ENCODE peak calls at places on chromosomes 1 and 21, in five cellular contexts. Y is upper lobe of right lung, I is foreskin keratinocyte, S is spleen, H is aorta. P is an unnamed sample.
A peak's percentile ranks its signal among the peaks of the same experiment; 100 is the strongest.

GRCh38 chr1:77370588-77371306 is 88.9 kb downstream of the AK5 start:
- DNase-seq in Y (no peak), I (peak; percentile 51), S (no peak), H (no peak), P (peak; percentile 24)

GRCh38 chr21:14550200-14550599 is 4.1 kb upstream of the SAMSN1 start:
- DNase-seq in Y (no peak), I (no peak), S (no peak), H (no peak), P (no peak)

GRCh38 chr1:180360333-180361075 is 130.4 kb downstream of the LHX4 start:
- DNase-seq in Y (no peak), I (peak; percentile 38), S (no peak), H (no peak), P (no peak)

GRCh38 chr1:178538192-178538916 is 25.4 kb downstream of the TEX35 start:
- DNase-seq in Y (no peak), I (peak; percentile 32), S (no peak), H (no peak), P (no peak)

GRCh38 chr1:53657891-53658396 is 81.0 kb downstream of the GLIS1 start:
- DNase-seq in Y (no peak), I (no peak), S (peak; percentile 19), H (no peak), P (no peak)

GRCh38 chr1:51906306-51907078 is 28.0 kb upstream of the NRDC start:
- DNase-seq in Y (no peak), I (no peak), S (no peak), H (no peak), P (no peak)

GRCh38 chr1:234539666-234540403 is 60.9 kb upstream of the TARBP1 start:
- DNase-seq in Y (no peak), I (no peak), S (no peak), H (no peak), P (no peak)

GRCh38 chr1:17768651-17769241 is 13.6 kb downstream of the ACTL8 start:
- DNase-seq in Y (no peak), I (no peak), S (no peak), H (peak; percentile 76), P (no peak)

GRCh38 chr1:2099871-2100774 is 49.9 kb downstream of the PRKCZ start:
- DNase-seq in Y (peak; percentile 48), I (no peak), S (no peak), H (peak; percentile 25), P (no peak)

GRCh38 chr1:115227683-115228082 is 110.4 kb downstream of the NGF start:
- DNase-seq in Y (no peak), I (no peak), S (no peak), H (no peak), P (no peak)

GRCh38 chr21:46667191-46667734 is 31.8 kb downstream of the PRMT2 start:
- DNase-seq in Y (no peak), I (peak; percentile 35), S (no peak), H (no peak), P (no peak)

GRCh38 chr1:59318271-59318865 is 21.5 kb downstream of the FGGY start:
- DNase-seq in Y (no peak), I (no peak), S (no peak), H (no peak), P (no peak)

GRCh38 chr1:62435231-62436038 is 1.4 kb upstream of the USP1 start:
- DNase-seq in Y (no peak), I (no peak), S (peak; percentile 86), H (no peak), P (peak; percentile 1)

GRCh38 chr1:104878203-104878911 is 1128.7 kb downstream of the AMY1C start:
- DNase-seq in Y (peak; percentile 18), I (no peak), S (peak; percentile 43), H (no peak), P (no peak)

GRCh38 chr1:227437495-227438008 is 119.3 kb upstream of the CDC42BPA start:
- DNase-seq in Y (no peak), I (no peak), S (no peak), H (no peak), P (no peak)

GRCh38 chr1:241482761-241483250 is 36.7 kb downstream of the FH start:
- DNase-seq in Y (no peak), I (peak; percentile 49), S (no peak), H (no peak), P (no peak)

GRCh38 chr21:36068748-36069398 is 951 bp upstream of the CBR1 start:
- DNase-seq in Y (no peak), I (no peak), S (no peak), H (no peak), P (no peak)

GRCh38 chr21:42319368-42319767 is 4.2 kb upstream of the TFF3 start:
- DNase-seq in Y (no peak), I (no peak), S (peak; percentile 89), H (no peak), P (no peak)

GRCh38 chr1:228810385-228810784 is 75.1 kb downstream of the RHOU start:
- DNase-seq in Y (no peak), I (no peak), S (no peak), H (no peak), P (no peak)

GRCh38 chr1:183544598-183545297 is 45.5 kb downstream of the NCF2 start:
- DNase-seq in Y (no peak), I (no peak), S (no peak), H (no peak), P (no peak)

GRCh38 chr1:112956503-112957132 is 622 bp upstream of the SLC16A1 start:
- DNase-seq in Y (no peak), I (peak; percentile 47), S (no peak), H (no peak), P (no peak)

GRCh38 chr1:87560961-87561360 is 232.3 kb downstream of the LMO4 start:
- DNase-seq in Y (no peak), I (no peak), S (no peak), H (no peak), P (no peak)

GRCh38 chr1:156337052-156337887 is 822 bp downstream of the CCT3 start:
- DNase-seq in Y (no peak), I (no peak), S (peak; percentile 71), H (no peak), P (no peak)

GRCh38 chr1:101474039-101474665 is 237.3 kb downstream of the S1PR1 start:
- DNase-seq in Y (no peak), I (no peak), S (no peak), H (no peak), P (no peak)

GRCh38 chr1:155073377-155074272 is 5.0 kb upstream of the EFNA3 start:
- DNase-seq in Y (no peak), I (no peak), S (peak; percentile 54), H (no peak), P (no peak)

GRCh38 chr1:4634793-4635406 is 19.5 kb upstream of the AJAP1 start:
- DNase-seq in Y (peak; percentile 28), I (no peak), S (peak; percentile 51), H (no peak), P (no peak)

GRCh38 chr1:4636644-4637380 is 17.6 kb upstream of the AJAP1 start:
- DNase-seq in Y (no peak), I (no peak), S (peak; percentile 51), H (no peak), P (no peak)

GRCh38 chr1:4634156-4634792 is 20.1 kb upstream of the AJAP1 start:
- DNase-seq in Y (peak; percentile 6), I (no peak), S (peak; percentile 51), H (no peak), P (no peak)

GRCh38 chr1:4637616-4638346 is 16.6 kb upstream of the AJAP1 start:
- DNase-seq in Y (no peak), I (no peak), S (peak; percentile 38), H (no peak), P (no peak)

DNA sequence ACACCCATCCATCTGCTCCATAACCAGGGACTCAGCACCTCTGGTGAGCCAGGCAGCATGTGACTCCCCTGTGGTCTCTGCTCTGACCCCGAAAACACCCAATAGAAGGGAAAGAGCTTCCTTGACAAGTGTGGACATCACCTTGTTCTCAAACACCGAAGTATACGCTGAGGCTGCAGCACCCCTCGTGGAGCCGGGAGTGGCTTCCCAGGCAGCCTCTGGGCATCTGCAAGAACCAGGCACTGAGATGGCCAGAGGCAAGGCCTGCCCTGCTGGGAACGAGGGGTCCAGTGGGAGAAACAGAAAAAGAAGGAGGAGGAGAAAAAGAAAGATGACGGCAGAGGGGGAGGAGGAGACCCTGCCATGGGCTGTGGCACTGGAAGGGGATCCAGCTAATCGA is 18.2 kb upstream of the AJAP1 start:
- DNase-seq in Y (peak; percentile 25), I (no peak), S (peak; percentile 67), H (no peak), P (no peak)
- H3K27ac ChIP-seq in Y (no peak overlapping the region), I (no peak overlapping the region), S (no peak overlapping the region), H (no peak overlapping the region), P (no peak overlapping the region)

DNA sequence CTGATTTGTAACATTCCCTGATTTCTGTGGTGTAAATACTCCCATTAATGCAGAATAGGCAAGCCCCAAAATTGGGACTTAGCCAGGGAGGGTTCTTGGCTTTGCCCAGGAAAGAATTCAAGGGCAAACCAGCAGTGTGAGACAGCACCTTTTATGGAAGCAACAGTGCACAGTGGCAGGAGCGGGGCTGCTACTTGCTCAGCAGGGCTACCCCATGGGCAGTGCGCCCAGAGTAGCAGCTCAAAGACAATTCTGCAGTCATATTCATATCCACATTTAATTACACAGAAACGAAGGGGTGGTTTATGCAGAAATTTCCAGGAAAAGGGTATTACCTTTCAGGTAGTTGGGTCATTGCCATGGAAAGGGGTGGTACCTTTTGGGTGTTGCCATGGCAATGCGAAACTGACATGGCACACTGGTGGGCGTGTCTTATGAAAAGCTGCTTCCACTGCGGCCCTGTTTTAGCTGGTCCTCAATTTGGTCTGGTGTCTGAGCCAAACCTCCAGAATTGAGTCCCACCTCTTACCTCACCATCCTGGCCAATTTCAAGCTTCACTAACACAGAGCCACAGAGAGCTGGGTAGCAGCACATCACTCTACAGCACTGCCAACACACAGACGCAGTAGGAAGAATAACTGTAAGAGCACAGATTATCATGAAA is 35.9 kb downstream of the FHAD1 start:
- DNase-seq in Y (no peak), I (peak; percentile 59), S (no peak), H (no peak), P (no peak)
- H3K27ac ChIP-seq in Y (no peak overlapping the region), I (peak overlapping the region; percentile 80), S (no peak overlapping the region), H (no peak overlapping the region), P (peak overlapping the region; percentile 62)

DNA sequence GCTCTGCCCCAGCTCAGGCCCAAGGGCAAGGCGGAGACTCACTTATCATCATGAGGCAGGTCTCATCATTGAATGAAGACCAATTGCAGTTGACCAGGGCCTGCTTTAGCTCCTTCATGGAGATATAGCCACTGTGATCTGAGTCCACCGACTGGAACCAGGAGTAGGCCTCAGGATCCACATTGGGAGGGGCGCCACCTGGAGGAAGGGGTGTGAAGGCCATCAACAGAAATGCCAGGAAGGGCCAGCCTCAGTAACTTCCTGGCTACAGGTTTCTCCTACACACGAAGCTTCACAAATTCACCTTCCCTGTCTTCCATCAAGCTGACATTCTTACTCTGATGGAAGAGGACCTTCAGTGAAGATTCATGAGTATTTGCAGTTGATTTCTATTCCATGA is 11.6 kb downstream of the PEF1 start:
- DNase-seq in Y (no peak), I (no peak), S (no peak), H (no peak), P (no peak)
- H3K27ac ChIP-seq in Y (no peak overlapping the region), I (no peak overlapping the region), S (no peak overlapping the region), H (no peak overlapping the region), P (no peak overlapping the region)

GRCh38 chr1:84298336-84298687 is 3.2 kb upstream of the SAMD13 start:
- DNase-seq in Y (peak; percentile 80), I (no peak), S (peak; percentile 92), H (peak; percentile 72), P (no peak)
- H3K27ac ChIP-seq in Y (peak overlapping the region; percentile 89), I (no peak overlapping the region), S (peak overlapping the region; percentile 68), H (no peak overlapping the region), P (peak overlapping the region; percentile 17)